ENCODE peak calls at places on chromosomes 16 and 17, in seven cellular contexts. F is T1000; P is stimulated activated naive CD8-positive, alpha-beta T cell treated with anti-CD3 and anti-CD28 coated beads, Interleukin-15, amount 100 ng/mL, for 72 hours; U is iris pigment epithelial cell; L is fibroblast of the conjunctiva; X is anterior cingulate cortex; S is RCC 7860. M is an unnamed sample.

GRCh38 chr16:19994771-19995170 is 78.9 kb downstream of the GPR139 start:
- DNase-seq in S (peak; percentile 48), X (no peak), U (no peak), L (no peak), F (no peak), P (no peak), M (no peak)

GRCh38 chr16:4435668-4436067 is 10.0 kb downstream of the DNAJA3 start:
- DNase-seq in X (no peak), L (no peak), S (no peak), U (peak; percentile 57), F (no peak), P (no peak), M (no peak)

GRCh38 chr17:2837147-2837561 is 40.9 kb downstream of the RAP1GAP2 start:
- DNase-seq in L (no peak), U (no peak), F (no peak), S (no peak), P (peak; percentile 48), X (no peak), M (no peak)

GRCh38 chr16:21611178-21611545 is 11.8 kb downstream of the METTL9 start:
- DNase-seq in P (no peak), U (peak; percentile 88), L (no peak), S (no peak), X (no peak), F (no peak), M (peak; percentile 39)

GRCh38 chr17:4097165-4097960 is 45.5 kb downstream of the ZZEF1 start:
- DNase-seq in X (no peak), S (no peak), U (no peak), P (no peak), L (no peak), F (no peak), M (no peak)

GRCh38 chr17:2780931-2781454 is 15.2 kb upstream of the RAP1GAP2 start:
- DNase-seq in P (no peak), L (no peak), F (no peak), U (no peak), X (no peak), S (no peak), M (no peak)

GRCh38 chr17:13351046-13351445 is 250.7 kb downstream of the HS3ST3A1 start:
- DNase-seq in L (no peak), F (peak; percentile 26), P (no peak), S (no peak), X (no peak), U (peak; percentile 76), M (peak; percentile 86)

GRCh38 chr17:5254903-5255521 is 20.4 kb upstream of the SCIMP start:
- DNase-seq in F (no peak), U (no peak), L (no peak), X (no peak), S (no peak), P (no peak), M (no peak)

GRCh38 chr17:72579990-72580320 is 459.1 kb downstream of the SOX9 start:
- DNase-seq in X (no peak), P (no peak), S (no peak), F (no peak), L (no peak), U (no peak), M (no peak)

GRCh38 chr17:28227278-28228108 is 91.5 kb upstream of the TMEM97 start:
- DNase-seq in S (no peak), P (peak; percentile 27), L (no peak), U (peak; percentile 41), X (no peak), F (no peak), M (peak; percentile 34)

GRCh38 chr17:44102845-44103622 is 20.4 kb downstream of the HDAC5 start:
- DNase-seq in U (no peak), X (no peak), P (no peak), L (no peak), S (no peak), F (no peak), M (no peak)

GRCh38 chr17:19019041-19019941 is 14.7 kb upstream of the FAM83G start:
- DNase-seq in P (no peak), F (no peak), L (no peak), X (no peak), U (no peak), S (no peak), M (no peak)

GRCh38 chr17:76700627-76701470 is 9.9 kb downstream of the MXRA7 start:
- DNase-seq in S (no peak), P (no peak), F (no peak), L (no peak), U (peak; percentile 92), X (no peak), M (peak; percentile 81)

GRCh38 chr17:78343099-78343432 is 16.8 kb downstream of the SOCS3 start:
- DNase-seq in S (peak; percentile 91), L (peak; percentile 88), P (no peak), U (peak; percentile 85), X (no peak), F (peak; percentile 77), M (peak; percentile 88)

GRCh38 chr17:29162082-29162908 is 17.9 kb downstream of the MYO18A start:
- DNase-seq in X (no peak), L (no peak), F (no peak), P (no peak), S (no peak), U (no peak), M (no peak)

GRCh38 chr17:72681844-72682243 is 410.6 kb downstream of the SLC39A11 start:
- DNase-seq in U (no peak), F (no peak), X (no peak), P (no peak), S (no peak), L (no peak), M (no peak)

GRCh38 chr17:46270032-46270431 is 24.9 kb upstream of the LRRC37A start:
- DNase-seq in S (no peak), U (no peak), P (no peak), F (no peak), L (no peak), X (no peak), M (no peak)

GRCh38 chr16:10386517-10387377 is 886 bp downstream of the ATF7IP2 start:
- DNase-seq in X (no peak), F (no peak), L (no peak), S (no peak), U (peak; percentile 25), P (no peak), M (no peak)

GRCh38 chr17:74493381-74493833 is 27.0 kb downstream of the CD300A start:
- DNase-seq in P (peak; percentile 43), F (peak; percentile 23), L (peak; percentile 22), S (peak; percentile 37), U (peak; percentile 61), X (peak; percentile 72), M (peak; percentile 48)

M was measured in HFFc6.